ENCODE peak calls at places on chromosomes 3 and 15, in seven cellular contexts. One of them, this sample, is unnamed.
A peak's percentile ranks its signal among the peaks of the same experiment; 100 is the strongest.

GRCh38 chr15:77097317-77097721 is 26.4 kb upstream of the TSPAN3 start:
- DNase-seq in Karpas-422: no peak
- DNase-seq in keratinocyte: no peak
- DNase-seq in mesenchymal stem cell: no peak
- DNase-seq in K562: peak; percentile 15
- DNase-seq in IMR-90: no peak
- DNase-seq in fibroblast of lung: no peak
- DNase-seq in this sample: no peak

GRCh38 chr3:164450276-164450905 is 627.9 kb downstream of the SI start:
- DNase-seq in Karpas-422: no peak
- DNase-seq in keratinocyte: no peak
- DNase-seq in mesenchymal stem cell: no peak
- DNase-seq in K562: no peak
- DNase-seq in IMR-90: no peak
- DNase-seq in fibroblast of lung: no peak
- DNase-seq in this sample: no peak

GRCh38 chr3:178434206-178434805 is 101.9 kb upstream of the KCNMB2 start:
- DNase-seq in Karpas-422: no peak
- DNase-seq in keratinocyte: no peak
- DNase-seq in mesenchymal stem cell: peak; percentile 30
- DNase-seq in K562: no peak
- DNase-seq in IMR-90: no peak
- DNase-seq in fibroblast of lung: peak; percentile 33
- DNase-seq in this sample: no peak

GRCh38 chr3:143897558-143898305 is 49.5 kb upstream of the SLC9A9 start:
- DNase-seq in Karpas-422: no peak
- DNase-seq in keratinocyte: no peak
- DNase-seq in mesenchymal stem cell: peak; percentile 87
- DNase-seq in K562: no peak
- DNase-seq in IMR-90: peak; percentile 49
- DNase-seq in fibroblast of lung: peak; percentile 74
- DNase-seq in this sample: peak; percentile 53

GRCh38 chr15:40105517-40106202 is 3.0 kb downstream of the BMF start:
- DNase-seq in Karpas-422: no peak
- DNase-seq in keratinocyte: no peak
- DNase-seq in mesenchymal stem cell: no peak
- DNase-seq in K562: no peak
- DNase-seq in IMR-90: no peak
- DNase-seq in fibroblast of lung: no peak
- DNase-seq in this sample: no peak

GRCh38 chr15:78006567-78007205 is 70.8 kb downstream of the TBC1D2B start:
- DNase-seq in Karpas-422: no peak
- DNase-seq in keratinocyte: no peak
- DNase-seq in mesenchymal stem cell: no peak
- DNase-seq in K562: no peak
- DNase-seq in IMR-90: no peak
- DNase-seq in fibroblast of lung: no peak
- DNase-seq in this sample: no peak

GRCh38 chr15:68304611-68305337 is 27.2 kb downstream of the FEM1B start:
- DNase-seq in Karpas-422: no peak
- DNase-seq in keratinocyte: peak; percentile 69
- DNase-seq in mesenchymal stem cell: no peak
- DNase-seq in K562: no peak
- DNase-seq in IMR-90: no peak
- DNase-seq in fibroblast of lung: no peak
- DNase-seq in this sample: peak; percentile 86

GRCh38 chr3:13079510-13079909 is 6.3 kb upstream of the IQSEC1 start:
- DNase-seq in Karpas-422: no peak
- DNase-seq in keratinocyte: no peak
- DNase-seq in mesenchymal stem cell: no peak
- DNase-seq in K562: no peak
- DNase-seq in IMR-90: no peak
- DNase-seq in fibroblast of lung: no peak
- DNase-seq in this sample: no peak

GRCh38 chr15:90261811-90262210 is 3.7 kb upstream of the NGRN start:
- DNase-seq in Karpas-422: no peak
- DNase-seq in keratinocyte: no peak
- DNase-seq in mesenchymal stem cell: peak; percentile 42
- DNase-seq in K562: no peak
- DNase-seq in IMR-90: peak; percentile 71
- DNase-seq in fibroblast of lung: peak; percentile 6
- DNase-seq in this sample: no peak

GRCh38 chr3:194736896-194737600 is 51.4 kb downstream of the FAM43A start:
- DNase-seq in Karpas-422: peak; percentile 96
- DNase-seq in keratinocyte: no peak
- DNase-seq in mesenchymal stem cell: no peak
- DNase-seq in K562: no peak
- DNase-seq in IMR-90: no peak
- DNase-seq in fibroblast of lung: no peak
- DNase-seq in this sample: no peak

GRCh38 chr15:27448234-27448633 is 477.3 kb downstream of the GABRG3 start:
- DNase-seq in Karpas-422: no peak
- DNase-seq in keratinocyte: no peak
- DNase-seq in mesenchymal stem cell: no peak
- DNase-seq in K562: no peak
- DNase-seq in IMR-90: no peak
- DNase-seq in fibroblast of lung: no peak
- DNase-seq in this sample: no peak

GRCh38 chr15:101251830-101252820 is at the start of gene CHSY1:
- DNase-seq in Karpas-422: peak; percentile 94
- DNase-seq in keratinocyte: no peak
- DNase-seq in mesenchymal stem cell: peak; percentile 96
- DNase-seq in K562: peak; percentile 91
- DNase-seq in IMR-90: peak; percentile 93
- DNase-seq in fibroblast of lung: peak; percentile 95
- DNase-seq in this sample: peak; percentile 85

GRCh38 chr15:101248274-101248673 is 3.6 kb downstream of the CHSY1 start:
- DNase-seq in Karpas-422: no peak
- DNase-seq in keratinocyte: no peak
- DNase-seq in mesenchymal stem cell: no peak
- DNase-seq in K562: no peak
- DNase-seq in IMR-90: no peak
- DNase-seq in fibroblast of lung: no peak
- DNase-seq in this sample: peak; percentile 20

GRCh38 chr15:101250331-101250730 is 1.5 kb downstream of the CHSY1 start:
- DNase-seq in Karpas-422: no peak
- DNase-seq in keratinocyte: no peak
- DNase-seq in mesenchymal stem cell: peak; percentile 74
- DNase-seq in K562: no peak
- DNase-seq in IMR-90: peak; percentile 78
- DNase-seq in fibroblast of lung: peak; percentile 81
- DNase-seq in this sample: no peak

GRCh38 chr15:101252836-101253235 is 988 bp upstream of the CHSY1 start:
- DNase-seq in Karpas-422: no peak
- DNase-seq in keratinocyte: no peak
- DNase-seq in mesenchymal stem cell: no peak
- DNase-seq in K562: no peak
- DNase-seq in IMR-90: no peak
- DNase-seq in fibroblast of lung: no peak
- DNase-seq in this sample: no peak

DNA sequence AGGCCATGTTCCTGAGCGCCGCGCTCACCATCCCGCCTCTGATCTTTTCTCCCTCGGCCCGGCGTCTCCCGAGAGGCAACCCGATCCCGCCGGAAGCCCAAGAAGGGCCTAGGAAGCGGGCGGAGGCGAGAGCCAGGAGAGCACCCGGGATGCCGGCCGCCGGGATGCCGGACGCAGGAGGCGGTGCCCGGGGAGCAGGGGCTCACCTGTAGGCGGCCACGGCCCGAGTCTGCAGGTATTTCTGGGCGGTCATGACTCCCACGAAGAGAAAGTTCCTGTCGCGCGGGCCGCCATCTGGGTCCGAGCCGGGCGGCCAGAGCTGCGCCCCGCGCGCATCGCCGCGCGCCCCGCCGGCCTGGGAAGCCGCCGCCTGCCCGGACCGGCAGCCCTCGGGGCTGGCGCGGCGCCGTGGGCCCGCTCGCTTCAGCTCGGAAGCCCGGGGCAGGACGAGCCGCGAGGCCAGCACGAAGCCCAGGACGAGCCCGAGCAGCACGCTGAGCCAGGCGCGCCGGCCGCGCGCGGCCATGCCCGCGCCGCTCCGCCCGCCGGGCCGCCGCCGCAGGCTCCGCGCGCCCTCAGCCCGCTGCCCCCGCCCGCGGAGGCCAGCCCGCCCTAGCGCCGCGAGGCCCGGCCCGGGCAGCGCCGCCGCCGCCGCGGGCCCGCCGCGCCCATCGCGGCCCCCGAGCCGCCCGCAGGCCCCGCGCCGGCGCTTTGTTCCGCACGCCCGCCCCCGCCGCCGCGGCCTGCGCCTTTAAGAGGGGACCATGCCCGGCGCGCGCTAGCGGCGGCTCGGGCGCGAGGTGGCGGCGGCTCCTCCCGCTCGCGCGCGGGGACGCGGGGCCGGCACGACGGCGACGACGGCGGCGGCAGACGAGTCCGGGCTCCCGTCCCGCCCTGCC is 668 bp downstream of the CHSY1 start:
- DNase-seq in Karpas-422: no peak
- DNase-seq in keratinocyte: no peak
- DNase-seq in mesenchymal stem cell: peak; percentile 49
- DNase-seq in K562: peak; percentile 34
- DNase-seq in IMR-90: no peak
- DNase-seq in fibroblast of lung: no peak
- DNase-seq in this sample: peak; percentile 81
- H3K9ac ChIP-seq in Karpas-422: peak overlapping the region; percentile 80
- H3K9ac ChIP-seq in keratinocyte: peak overlapping the region; percentile 82
- H3K9ac ChIP-seq in mesenchymal stem cell: peak overlapping the region; percentile 96
- H3K9ac ChIP-seq in K562: peak overlapping the region; percentile 91
- H3K9ac ChIP-seq in IMR-90: peak overlapping the region; percentile 94
- H3K9ac ChIP-seq in fibroblast of lung: peak overlapping the region; percentile 87
- H3K9ac ChIP-seq in this sample: peak overlapping the region; percentile 53

GRCh38 chr3:189631409-189631808 is 220 bp downstream of the TP63 start:
- DNase-seq in Karpas-422: no peak
- DNase-seq in keratinocyte: no peak
- DNase-seq in mesenchymal stem cell: no peak
- DNase-seq in K562: no peak
- DNase-seq in IMR-90: no peak
- DNase-seq in fibroblast of lung: no peak
- DNase-seq in this sample: no peak

GRCh38 chr3:189629803-189630455 is 1.3 kb upstream of the TP63 start:
- DNase-seq in Karpas-422: no peak
- DNase-seq in keratinocyte: no peak
- DNase-seq in mesenchymal stem cell: no peak
- DNase-seq in K562: no peak
- DNase-seq in IMR-90: no peak
- DNase-seq in fibroblast of lung: peak; percentile 9
- DNase-seq in this sample: no peak

GRCh38 chr3:189630667-189631372 is 369 bp upstream of the TP63 start:
- DNase-seq in Karpas-422: no peak
- DNase-seq in keratinocyte: no peak
- DNase-seq in mesenchymal stem cell: no peak
- DNase-seq in K562: no peak
- DNase-seq in IMR-90: no peak
- DNase-seq in fibroblast of lung: no peak
- DNase-seq in this sample: no peak

GRCh38 chr3:189632238-189632637 is 1.0 kb downstream of the TP63 start:
- DNase-seq in Karpas-422: no peak
- DNase-seq in keratinocyte: no peak
- DNase-seq in mesenchymal stem cell: no peak
- DNase-seq in K562: no peak
- DNase-seq in IMR-90: no peak
- DNase-seq in fibroblast of lung: no peak
- DNase-seq in this sample: no peak

DNA sequence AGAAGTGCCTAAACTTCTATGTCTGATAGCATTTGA is at the start of gene TP63:
- DNase-seq in Karpas-422: no peak
- DNase-seq in keratinocyte: no peak
- DNase-seq in mesenchymal stem cell: no peak
- DNase-seq in K562: no peak
- DNase-seq in IMR-90: no peak
- DNase-seq in fibroblast of lung: no peak
- DNase-seq in this sample: no peak
- H3K9ac ChIP-seq in Karpas-422: no peak within 1 kb of the TSS
- H3K9ac ChIP-seq in keratinocyte: no peak within 1 kb of the TSS
- H3K9ac ChIP-seq in mesenchymal stem cell: peak within 1 kb of the TSS; percentile 21
- H3K9ac ChIP-seq in K562: no peak within 1 kb of the TSS
- H3K9ac ChIP-seq in IMR-90: no peak within 1 kb of the TSS
- H3K9ac ChIP-seq in fibroblast of lung: no peak within 1 kb of the TSS
- H3K9ac ChIP-seq in this sample: no peak within 1 kb of the TSS

GRCh38 chr3:41243183-41243582 is 43.9 kb downstream of the CTNNB1 start:
- DNase-seq in Karpas-422: no peak
- DNase-seq in keratinocyte: no peak
- DNase-seq in mesenchymal stem cell: peak; percentile 33
- DNase-seq in K562: no peak
- DNase-seq in IMR-90: no peak
- DNase-seq in fibroblast of lung: no peak
- DNase-seq in this sample: no peak
- H3K9ac ChIP-seq in Karpas-422: no peak overlapping the region
- H3K9ac ChIP-seq in keratinocyte: no peak overlapping the region
- H3K9ac ChIP-seq in mesenchymal stem cell: no peak overlapping the region
- H3K9ac ChIP-seq in K562: no peak overlapping the region
- H3K9ac ChIP-seq in IMR-90: no peak overlapping the region
- H3K9ac ChIP-seq in fibroblast of lung: no peak overlapping the region
- H3K9ac ChIP-seq in this sample: no peak overlapping the region

GRCh38 chr3:184563569-184563925 is 2.0 kb downstream of the EPHB3 start:
- DNase-seq in Karpas-422: no peak
- DNase-seq in keratinocyte: no peak
- DNase-seq in mesenchymal stem cell: no peak
- DNase-seq in K562: no peak
- DNase-seq in IMR-90: no peak
- DNase-seq in fibroblast of lung: no peak
- DNase-seq in this sample: peak; percentile 71

GRCh38 chr3:184560992-184561328 is 625 bp upstream of the EPHB3 start:
- DNase-seq in Karpas-422: no peak
- DNase-seq in keratinocyte: peak; percentile 42
- DNase-seq in mesenchymal stem cell: no peak
- DNase-seq in K562: no peak
- DNase-seq in IMR-90: no peak
- DNase-seq in fibroblast of lung: no peak
- DNase-seq in this sample: no peak

GRCh38 chr3:184561329-184562145 is at the start of gene EPHB3:
- DNase-seq in Karpas-422: peak; percentile 100
- DNase-seq in keratinocyte: peak; percentile 94
- DNase-seq in mesenchymal stem cell: peak; percentile 99
- DNase-seq in K562: peak; percentile 83
- DNase-seq in IMR-90: peak; percentile 99
- DNase-seq in fibroblast of lung: peak; percentile 99
- DNase-seq in this sample: peak; percentile 100

GRCh38 chr3:184562875-184563568 is 1.4 kb downstream of the EPHB3 start:
- DNase-seq in Karpas-422: no peak
- DNase-seq in keratinocyte: no peak
- DNase-seq in mesenchymal stem cell: peak; percentile 68
- DNase-seq in K562: no peak
- DNase-seq in IMR-90: peak; percentile 22
- DNase-seq in fibroblast of lung: no peak
- DNase-seq in this sample: peak; percentile 70

DNA sequence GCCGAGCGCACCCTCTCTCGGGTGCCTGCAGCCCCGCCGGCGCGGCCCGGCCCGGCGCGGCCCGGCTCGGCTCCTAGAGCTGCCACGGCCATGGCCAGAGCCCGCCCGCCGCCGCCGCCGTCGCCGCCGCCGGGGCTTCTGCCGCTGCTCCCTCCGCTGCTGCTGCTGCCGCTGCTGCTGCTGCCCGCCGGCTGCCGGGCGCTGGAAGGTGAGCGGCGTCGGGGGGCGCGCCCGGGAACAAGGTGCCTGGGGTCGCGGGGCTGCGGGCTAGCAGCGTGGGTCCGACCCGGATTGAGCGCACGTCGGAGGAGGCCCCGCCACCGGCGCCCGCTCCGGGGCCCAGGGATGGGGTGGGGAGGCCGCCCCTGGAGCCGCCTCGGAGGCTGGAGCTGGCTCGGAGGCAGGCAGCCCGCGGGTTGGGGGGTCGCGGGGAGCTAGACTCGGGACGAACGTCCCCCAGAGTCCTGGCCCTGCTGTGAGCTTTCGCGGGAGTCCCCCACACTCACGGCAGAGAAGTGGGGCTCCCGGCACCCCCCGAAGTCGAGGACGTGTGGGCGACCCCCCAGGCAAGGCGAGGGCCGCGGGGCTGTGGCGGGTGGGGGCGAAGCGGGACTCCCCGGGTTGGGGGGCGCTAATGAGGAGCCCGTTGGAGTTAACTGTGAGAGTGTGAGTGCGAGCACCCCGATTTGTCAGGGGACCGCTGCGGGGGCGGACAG is 719 bp downstream of the EPHB3 start:
- DNase-seq in Karpas-422: no peak
- DNase-seq in keratinocyte: no peak
- DNase-seq in mesenchymal stem cell: no peak
- DNase-seq in K562: no peak
- DNase-seq in IMR-90: no peak
- DNase-seq in fibroblast of lung: no peak
- DNase-seq in this sample: peak; percentile 73
- H3K9ac ChIP-seq in Karpas-422: no peak overlapping the region
- H3K9ac ChIP-seq in keratinocyte: peak overlapping the region; percentile 69
- H3K9ac ChIP-seq in mesenchymal stem cell: peak overlapping the region; percentile 38
- H3K9ac ChIP-seq in K562: no peak overlapping the region
- H3K9ac ChIP-seq in IMR-90: peak overlapping the region; percentile 62
- H3K9ac ChIP-seq in fibroblast of lung: peak overlapping the region; percentile 25
- H3K9ac ChIP-seq in this sample: peak overlapping the region; percentile 58

This sample was measured in endodermal cell.